ENCODE peak calls at places on chromosomes 12 and 14, in eight cellular contexts. One of them, this sample, is unnamed. For H3K36me3, the result is how much of the 10 kb centered on the place peaks cover.

GRCh38 chr12:95412826-95413311 is 61.1 kb upstream of the METAP2 start:
- DNase-seq in left lung: no peak
- DNase-seq in right lobe of liver: no peak
- DNase-seq in cardiac muscle cell: no peak
- DNase-seq in heart left ventricle: no peak
- DNase-seq in pancreas: no peak
- DNase-seq in mammary epithelial cell: peak
- DNase-seq in right atrium auricular region: no peak
- DNase-seq in this sample: no peak

GRCh38 chr14:99686557-99687283 is 2.6 kb downstream of the CYP46A1 start:
- DNase-seq in left lung: no peak
- DNase-seq in right lobe of liver: no peak
- DNase-seq in cardiac muscle cell: no peak
- DNase-seq in heart left ventricle: no peak
- DNase-seq in pancreas: no peak
- DNase-seq in mammary epithelial cell: no peak
- DNase-seq in right atrium auricular region: peak
- DNase-seq in this sample: no peak

GRCh38 chr12:101945361-101946232 is 68.2 kb downstream of the DRAM1 start:
- DNase-seq in left lung: no peak
- DNase-seq in right lobe of liver: no peak
- DNase-seq in cardiac muscle cell: no peak
- DNase-seq in heart left ventricle: no peak
- DNase-seq in pancreas: no peak
- DNase-seq in mammary epithelial cell: no peak
- DNase-seq in right atrium auricular region: no peak
- DNase-seq in this sample: no peak

GRCh38 chr12:68106160-68106559 is 53.4 kb downstream of the IFNG start:
- DNase-seq in left lung: no peak
- DNase-seq in right lobe of liver: no peak
- DNase-seq in cardiac muscle cell: no peak
- DNase-seq in heart left ventricle: no peak
- DNase-seq in pancreas: no peak
- DNase-seq in mammary epithelial cell: peak
- DNase-seq in right atrium auricular region: no peak
- DNase-seq in this sample: no peak

GRCh38 chr12:60501124-60501729 is 905.4 kb downstream of the SLC16A7 start:
- DNase-seq in left lung: no peak
- DNase-seq in right lobe of liver: no peak
- DNase-seq in cardiac muscle cell: peak
- DNase-seq in heart left ventricle: peak
- DNase-seq in pancreas: no peak
- DNase-seq in mammary epithelial cell: peak
- DNase-seq in right atrium auricular region: no peak
- DNase-seq in this sample: peak

GRCh38 chr12:42946776-42947435 is 357.4 kb upstream of the PRICKLE1 start:
- DNase-seq in left lung: no peak
- DNase-seq in right lobe of liver: no peak
- DNase-seq in cardiac muscle cell: no peak
- DNase-seq in heart left ventricle: no peak
- DNase-seq in pancreas: no peak
- DNase-seq in mammary epithelial cell: peak
- DNase-seq in right atrium auricular region: no peak
- DNase-seq in this sample: peak

GRCh38 chr14:22122227-22123187 is 448.9 kb upstream of the OR4E1 start:
- DNase-seq in left lung: no peak
- DNase-seq in right lobe of liver: no peak
- DNase-seq in cardiac muscle cell: peak
- DNase-seq in heart left ventricle: no peak
- DNase-seq in pancreas: no peak
- DNase-seq in mammary epithelial cell: peak
- DNase-seq in right atrium auricular region: no peak
- DNase-seq in this sample: no peak

GRCh38 chr14:100295376-100296105 is 10.7 kb downstream of the SLC25A29 start:
- DNase-seq in left lung: no peak
- DNase-seq in right lobe of liver: peak
- DNase-seq in cardiac muscle cell: no peak
- DNase-seq in heart left ventricle: no peak
- DNase-seq in pancreas: no peak
- DNase-seq in mammary epithelial cell: no peak
- DNase-seq in right atrium auricular region: no peak
- DNase-seq in this sample: no peak

GRCh38 chr12:123897221-123897620 is 75.4 kb downstream of the CCDC92 start:
- DNase-seq in left lung: no peak
- DNase-seq in right lobe of liver: no peak
- DNase-seq in cardiac muscle cell: no peak
- DNase-seq in heart left ventricle: no peak
- DNase-seq in pancreas: no peak
- DNase-seq in mammary epithelial cell: peak
- DNase-seq in right atrium auricular region: no peak
- DNase-seq in this sample: no peak

GRCh38 chr12:2624543-2625266 is 170.1 kb upstream of the FKBP4 start:
- DNase-seq in left lung: no peak
- DNase-seq in right lobe of liver: no peak
- DNase-seq in cardiac muscle cell: peak
- DNase-seq in heart left ventricle: no peak
- DNase-seq in pancreas: no peak
- DNase-seq in mammary epithelial cell: peak
- DNase-seq in right atrium auricular region: no peak
- DNase-seq in this sample: peak

GRCh38 chr12:10358131-10358530 is 31.7 kb downstream of the KLRK1 start:
- DNase-seq in left lung: no peak
- DNase-seq in right lobe of liver: no peak
- DNase-seq in cardiac muscle cell: no peak
- DNase-seq in heart left ventricle: no peak
- DNase-seq in pancreas: no peak
- DNase-seq in mammary epithelial cell: no peak
- DNase-seq in right atrium auricular region: no peak
- DNase-seq in this sample: no peak

GRCh38 chr14:60658909-60659585 is 9.8 kb upstream of the SIX1 start:
- DNase-seq in left lung: no peak
- DNase-seq in right lobe of liver: no peak
- DNase-seq in cardiac muscle cell: no peak
- DNase-seq in heart left ventricle: no peak
- DNase-seq in pancreas: no peak
- DNase-seq in mammary epithelial cell: no peak
- DNase-seq in right atrium auricular region: no peak
- DNase-seq in this sample: no peak

GRCh38 chr12:113573148-113573547 is 101.5 kb upstream of the LHX5 start:
- DNase-seq in left lung: no peak
- DNase-seq in right lobe of liver: no peak
- DNase-seq in cardiac muscle cell: no peak
- DNase-seq in heart left ventricle: no peak
- DNase-seq in pancreas: no peak
- DNase-seq in mammary epithelial cell: no peak
- DNase-seq in right atrium auricular region: no peak
- DNase-seq in this sample: no peak

GRCh38 chr12:113571713-113572112 is 100.0 kb upstream of the LHX5 start:
- DNase-seq in left lung: no peak
- DNase-seq in right lobe of liver: no peak
- DNase-seq in cardiac muscle cell: no peak
- DNase-seq in heart left ventricle: no peak
- DNase-seq in pancreas: no peak
- DNase-seq in mammary epithelial cell: no peak
- DNase-seq in right atrium auricular region: no peak
- DNase-seq in this sample: no peak

GRCh38 chr12:113569841-113570240 is 98.2 kb upstream of the LHX5 start:
- DNase-seq in left lung: no peak
- DNase-seq in right lobe of liver: no peak
- DNase-seq in cardiac muscle cell: no peak
- DNase-seq in heart left ventricle: no peak
- DNase-seq in pancreas: no peak
- DNase-seq in mammary epithelial cell: no peak
- DNase-seq in right atrium auricular region: no peak
- DNase-seq in this sample: no peak

DNA sequence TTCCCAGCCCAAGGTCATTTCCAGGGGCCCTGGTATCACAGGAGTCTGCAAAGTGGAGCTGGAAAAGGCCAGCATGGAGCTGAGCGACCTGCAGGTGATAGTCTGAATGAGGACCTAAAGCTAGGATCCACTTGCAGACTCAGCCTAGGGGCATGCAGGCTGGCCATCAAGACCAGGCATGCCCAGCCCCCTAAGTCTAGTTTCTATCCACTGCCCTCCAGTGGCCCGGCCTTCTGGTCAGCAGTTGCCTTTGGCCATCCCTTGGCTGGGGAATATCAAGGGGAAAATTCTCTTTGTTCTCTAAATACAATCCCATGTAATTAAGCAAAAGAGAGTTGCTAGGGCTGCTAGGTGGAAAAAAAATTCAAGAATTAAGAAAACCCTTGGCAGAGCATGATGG is 96.3 kb upstream of the LHX5 start:
- DNase-seq in left lung: no peak
- DNase-seq in right lobe of liver: no peak
- DNase-seq in cardiac muscle cell: no peak
- DNase-seq in heart left ventricle: no peak
- DNase-seq in pancreas: no peak
- DNase-seq in mammary epithelial cell: no peak
- DNase-seq in right atrium auricular region: no peak
- DNase-seq in this sample: no peak
- H3K36me3 ChIP-seq in left lung: under half
- H3K36me3 ChIP-seq in right lobe of liver: under half
- H3K36me3 ChIP-seq in cardiac muscle cell: under half
- H3K36me3 ChIP-seq in heart left ventricle: under half
- H3K36me3 ChIP-seq in pancreas: under half
- H3K36me3 ChIP-seq in mammary epithelial cell: under half
- H3K36me3 ChIP-seq in right atrium auricular region: under half
- H3K36me3 ChIP-seq in this sample: under half

DNA sequence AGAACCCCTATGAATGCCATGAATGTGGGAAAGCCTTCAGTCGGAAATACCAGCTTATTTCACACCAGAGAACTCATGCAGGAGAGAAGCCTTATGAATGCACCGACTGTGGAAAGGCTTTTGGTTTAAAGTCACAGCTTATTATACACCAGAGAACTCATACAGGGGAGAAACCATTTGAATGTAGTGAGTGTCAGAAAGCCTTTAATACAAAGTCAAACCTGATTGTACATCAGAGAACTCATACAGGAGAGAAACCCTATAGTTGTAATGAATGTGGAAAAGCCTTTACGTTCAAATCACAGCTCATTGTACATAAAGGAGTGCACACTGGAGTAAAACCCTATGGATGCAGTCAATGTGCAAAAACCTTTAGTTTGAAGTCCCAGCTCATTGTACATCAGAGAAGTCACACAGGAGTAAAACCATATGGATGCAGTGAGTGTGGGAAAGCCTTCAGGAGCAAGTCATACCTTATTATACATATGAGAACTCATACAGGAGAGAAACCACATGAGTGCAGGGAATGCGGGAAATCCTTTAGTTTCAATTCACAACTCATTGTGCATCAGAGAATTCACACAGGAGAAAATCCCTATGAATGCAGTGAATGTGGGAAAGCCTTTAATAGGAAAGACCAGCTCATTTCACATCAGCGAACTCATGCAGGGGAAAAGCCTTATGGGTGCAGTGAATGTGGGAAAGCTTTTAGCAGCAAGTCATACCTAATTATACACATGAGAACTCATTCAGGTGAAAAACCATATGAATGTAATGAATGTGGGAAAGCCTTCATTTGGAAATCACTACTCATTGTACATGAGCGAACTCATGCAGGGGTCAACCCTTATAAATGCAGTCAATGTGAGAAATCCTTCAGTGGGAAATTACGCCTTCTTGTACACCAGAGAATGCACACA is 22.3 kb downstream of the ZNF268 start:
- DNase-seq in left lung: no peak
- DNase-seq in right lobe of liver: no peak
- DNase-seq in cardiac muscle cell: no peak
- DNase-seq in heart left ventricle: no peak
- DNase-seq in pancreas: no peak
- DNase-seq in mammary epithelial cell: no peak
- DNase-seq in right atrium auricular region: no peak
- DNase-seq in this sample: no peak
- H3K4me3 ChIP-seq in left lung: no peak
- H3K4me3 ChIP-seq in right lobe of liver: no peak
- H3K4me3 ChIP-seq in cardiac muscle cell: no peak
- H3K4me3 ChIP-seq in heart left ventricle: no peak
- H3K4me3 ChIP-seq in pancreas: no peak
- H3K4me3 ChIP-seq in mammary epithelial cell: no peak
- H3K4me3 ChIP-seq in right atrium auricular region: no peak
- H3K4me3 ChIP-seq in this sample: no peak

GRCh38 chr14:91322623-91323022 is 78.1 kb upstream of the GPR68 start:
- DNase-seq in left lung: no peak
- DNase-seq in right lobe of liver: no peak
- DNase-seq in cardiac muscle cell: no peak
- DNase-seq in heart left ventricle: no peak
- DNase-seq in pancreas: no peak
- DNase-seq in mammary epithelial cell: no peak
- DNase-seq in right atrium auricular region: no peak
- DNase-seq in this sample: no peak

GRCh38 chr14:91323031-91323430 is 78.5 kb upstream of the GPR68 start:
- DNase-seq in left lung: no peak
- DNase-seq in right lobe of liver: no peak
- DNase-seq in cardiac muscle cell: no peak
- DNase-seq in heart left ventricle: no peak
- DNase-seq in pancreas: no peak
- DNase-seq in mammary epithelial cell: no peak
- DNase-seq in right atrium auricular region: no peak
- DNase-seq in this sample: no peak

GRCh38 chr14:91324606-91324950 is 80.1 kb upstream of the GPR68 start:
- DNase-seq in left lung: no peak
- DNase-seq in right lobe of liver: no peak
- DNase-seq in cardiac muscle cell: no peak
- DNase-seq in heart left ventricle: no peak
- DNase-seq in pancreas: no peak
- DNase-seq in mammary epithelial cell: no peak
- DNase-seq in right atrium auricular region: no peak
- DNase-seq in this sample: no peak

GRCh38 chr14:91325211-91325610 is 80.7 kb upstream of the GPR68 start:
- DNase-seq in left lung: no peak
- DNase-seq in right lobe of liver: no peak
- DNase-seq in cardiac muscle cell: peak
- DNase-seq in heart left ventricle: no peak
- DNase-seq in pancreas: no peak
- DNase-seq in mammary epithelial cell: no peak
- DNase-seq in right atrium auricular region: no peak
- DNase-seq in this sample: no peak

GRCh38 chr14:91323671-91324605 is 79.4 kb upstream of the GPR68 start:
- DNase-seq in left lung: peak
- DNase-seq in right lobe of liver: peak
- DNase-seq in cardiac muscle cell: peak
- DNase-seq in heart left ventricle: peak
- DNase-seq in pancreas: peak
- DNase-seq in mammary epithelial cell: peak
- DNase-seq in right atrium auricular region: peak
- DNase-seq in this sample: peak
- H3K27ac ChIP-seq in left lung: peak
- H3K27ac ChIP-seq in right lobe of liver: peak
- H3K27ac ChIP-seq in cardiac muscle cell: no peak
- H3K27ac ChIP-seq in heart left ventricle: peak
- H3K27ac ChIP-seq in pancreas: peak
- H3K27ac ChIP-seq in mammary epithelial cell: no peak
- H3K27ac ChIP-seq in right atrium auricular region: peak
- H3K27ac ChIP-seq in this sample: peak

DNA sequence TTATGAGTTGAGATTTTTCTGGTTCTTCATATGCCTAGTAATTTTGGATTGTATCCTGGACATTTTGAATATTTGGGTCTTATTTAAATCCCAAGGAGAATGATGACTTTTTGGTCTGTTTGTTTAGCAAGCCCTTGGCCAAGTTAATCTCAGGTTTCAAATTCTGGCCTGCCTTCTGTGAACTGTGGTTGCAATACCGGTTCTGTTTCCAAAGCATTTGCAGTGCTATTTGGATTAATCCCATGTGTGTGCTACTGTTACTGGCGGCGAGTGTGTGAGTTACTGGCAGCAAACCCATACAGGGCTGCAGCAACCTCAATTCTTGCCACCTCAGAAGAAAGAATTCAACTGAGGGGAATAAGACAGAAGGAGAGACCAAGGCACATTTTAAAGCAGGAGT is 51.1 kb downstream of the TMEM260 start:
- DNase-seq in left lung: no peak
- DNase-seq in right lobe of liver: no peak
- DNase-seq in cardiac muscle cell: no peak
- DNase-seq in heart left ventricle: no peak
- DNase-seq in pancreas: no peak
- DNase-seq in mammary epithelial cell: no peak
- DNase-seq in right atrium auricular region: no peak
- DNase-seq in this sample: no peak
- H3K36me3 ChIP-seq in left lung: under half
- H3K36me3 ChIP-seq in right lobe of liver: under half
- H3K36me3 ChIP-seq in cardiac muscle cell: under half
- H3K36me3 ChIP-seq in heart left ventricle: half or more
- H3K36me3 ChIP-seq in pancreas: under half
- H3K36me3 ChIP-seq in mammary epithelial cell: under half
- H3K36me3 ChIP-seq in right atrium auricular region: under half
- H3K36me3 ChIP-seq in this sample: under half